ENCODE peak calls at places on chromosomes 12 and 14, in four cellular contexts. One of them, this sample, is unnamed.

GRCh38 chr14:85686908-85687307 is 157.0 kb downstream of the FLRT2 start:
- DNase-seq in stomach: no peak
- DNase-seq in astrocyte: no peak
- DNase-seq in A549: no peak
- DNase-seq in this sample: no peak

GRCh38 chr12:114701104-114701414 is 17.1 kb upstream of the TBX3 start:
- DNase-seq in astrocyte: no peak
- DNase-seq in stomach: no peak
- DNase-seq in A549: no peak
- DNase-seq in this sample: no peak

GRCh38 chr12:100539209-100539608 is 34.3 kb upstream of the GAS2L3 start:
- DNase-seq in stomach: no peak
- DNase-seq in astrocyte: peak; percentile 31
- DNase-seq in A549: no peak
- DNase-seq in this sample: no peak

GRCh38 chr12:4293942-4294505 is 20.5 kb downstream of the CCND2 start:
- DNase-seq in stomach: no peak
- DNase-seq in A549: no peak
- DNase-seq in astrocyte: no peak
- DNase-seq in this sample: peak; percentile 33

GRCh38 chr14:35240233-35240632 is 51.9 kb upstream of the PSMA6 start:
- DNase-seq in A549: no peak
- DNase-seq in stomach: no peak
- DNase-seq in astrocyte: no peak
- DNase-seq in this sample: no peak

GRCh38 chr12:50222275-50222783 is 55.2 kb upstream of the CERS5 start:
- DNase-seq in stomach: peak; percentile 33
- DNase-seq in A549: no peak
- DNase-seq in astrocyte: peak; percentile 88
- DNase-seq in this sample: peak; percentile 71

GRCh38 chr12:59041241-59042121 is 121.2 kb upstream of the LRIG3 start:
- DNase-seq in stomach: no peak
- DNase-seq in astrocyte: peak; percentile 95
- DNase-seq in A549: no peak
- DNase-seq in this sample: no peak

GRCh38 chr14:54577494-54577893 is 10.6 kb downstream of the SAMD4A start:
- DNase-seq in astrocyte: no peak
- DNase-seq in stomach: no peak
- DNase-seq in A549: no peak
- DNase-seq in this sample: no peak

GRCh38 chr14:55973285-55973800 is 144.9 kb upstream of the PELI2 start:
- DNase-seq in stomach: no peak
- DNase-seq in astrocyte: no peak
- DNase-seq in A549: no peak
- DNase-seq in this sample: no peak

GRCh38 chr12:7602287-7602686 is 63.4 kb downstream of the APOBEC1 start:
- DNase-seq in astrocyte: no peak
- DNase-seq in A549: no peak
- DNase-seq in stomach: no peak
- DNase-seq in this sample: no peak

GRCh38 chr14:23460960-23461359 is 8.5 kb upstream of the NGDN start:
- DNase-seq in stomach: no peak
- DNase-seq in astrocyte: no peak
- DNase-seq in A549: no peak
- DNase-seq in this sample: no peak

GRCh38 chr12:77049767-77050353 is 15.5 kb downstream of the E2F7 start:
- DNase-seq in stomach: no peak
- DNase-seq in astrocyte: peak; percentile 52
- DNase-seq in A549: peak; percentile 50
- DNase-seq in this sample: no peak

GRCh38 chr12:7219599-7220243 is 30.2 kb downstream of the PEX5 start:
- DNase-seq in A549: peak; percentile 47
- DNase-seq in astrocyte: peak; percentile 54
- DNase-seq in stomach: peak; percentile 80
- DNase-seq in this sample: no peak

GRCh38 chr14:77085538-77085937 is 12.5 kb upstream of the CIPC start:
- DNase-seq in stomach: no peak
- DNase-seq in A549: no peak
- DNase-seq in astrocyte: no peak
- DNase-seq in this sample: no peak

GRCh38 chr14:72545411-72546311 is 348.2 kb downstream of the DPF3 start:
- DNase-seq in astrocyte: no peak
- DNase-seq in stomach: no peak
- DNase-seq in A549: no peak
- DNase-seq in this sample: no peak

GRCh38 chr14:50599700-50600444 is 39.9 kb downstream of the ATL1 start:
- DNase-seq in astrocyte: peak; percentile 31
- DNase-seq in stomach: no peak
- DNase-seq in A549: peak; percentile 14
- DNase-seq in this sample: no peak

GRCh38 chr12:23830210-23830609 is 119.3 kb downstream of the SOX5 start:
- DNase-seq in stomach: no peak
- DNase-seq in A549: no peak
- DNase-seq in astrocyte: no peak
- DNase-seq in this sample: no peak

GRCh38 chr12:49868449-49868848 is 25.5 kb upstream of the BCDIN3D start:
- DNase-seq in astrocyte: no peak
- DNase-seq in stomach: no peak
- DNase-seq in A549: no peak
- DNase-seq in this sample: no peak

GRCh38 chr12:70317781-70318180 is 48.3 kb upstream of the KCNMB4 start:
- DNase-seq in A549: no peak
- DNase-seq in astrocyte: peak; percentile 19
- DNase-seq in stomach: no peak
- DNase-seq in this sample: no peak

GRCh38 chr12:55745361-55746146 is 2.6 kb downstream of the GDF11 start:
- DNase-seq in astrocyte: no peak
- DNase-seq in A549: no peak
- DNase-seq in stomach: no peak
- DNase-seq in this sample: no peak

GRCh38 chr12:92393504-92393903 is 247.9 kb upstream of the BTG1 start:
- DNase-seq in stomach: no peak
- DNase-seq in A549: no peak
- DNase-seq in astrocyte: no peak
- DNase-seq in this sample: no peak

GRCh38 chr14:77043177-77043983 is 14.9 kb upstream of the IRF2BPL start:
- DNase-seq in astrocyte: peak; percentile 93
- DNase-seq in A549: no peak
- DNase-seq in stomach: no peak
- DNase-seq in this sample: peak; percentile 57

GRCh38 chr14:94046696-94047250 is 20.6 kb downstream of the OTUB2 start:
- DNase-seq in A549: no peak
- DNase-seq in astrocyte: no peak
- DNase-seq in stomach: no peak
- DNase-seq in this sample: no peak

GRCh38 chr12:75790219-75790618 is 241.4 kb downstream of the PHLDA1 start:
- DNase-seq in A549: no peak
- DNase-seq in stomach: no peak
- DNase-seq in astrocyte: no peak
- DNase-seq in this sample: no peak

GRCh38 chr12:32893458-32893857 is 3.1 kb downstream of the PKP2 start:
- DNase-seq in stomach: no peak
- DNase-seq in astrocyte: peak; percentile 39
- DNase-seq in A549: no peak
- DNase-seq in this sample: no peak

GRCh38 chr12:77153706-77154105 is 88.3 kb upstream of the E2F7 start:
- DNase-seq in astrocyte: no peak
- DNase-seq in A549: no peak
- DNase-seq in stomach: no peak
- DNase-seq in this sample: no peak

GRCh38 chr14:90484291-90484690 is 87.5 kb downstream of the CALM1 start:
- DNase-seq in stomach: no peak
- DNase-seq in A549: no peak
- DNase-seq in astrocyte: no peak
- DNase-seq in this sample: no peak

GRCh38 chr14:45678163-45678562 is 425.2 kb upstream of the MIS18BP1 start:
- DNase-seq in stomach: no peak
- DNase-seq in A549: no peak
- DNase-seq in astrocyte: no peak
- DNase-seq in this sample: no peak

GRCh38 chr12:40325349-40325960 is 100.7 kb downstream of the LRRK2 start:
- DNase-seq in A549: peak; percentile 63
- DNase-seq in astrocyte: no peak
- DNase-seq in stomach: no peak
- DNase-seq in this sample: no peak

GRCh38 chr12:10220398-10221077 is 7.9 kb downstream of the GABARAPL1 start:
- DNase-seq in stomach: peak; percentile 79
- DNase-seq in A549: no peak
- DNase-seq in astrocyte: peak; percentile 69
- DNase-seq in this sample: peak; percentile 89

GRCh38 chr12:124914392-124915248 is at the start of gene UBC:
- DNase-seq in astrocyte: peak; percentile 90
- DNase-seq in A549: no peak
- DNase-seq in stomach: peak; percentile 93
- DNase-seq in this sample: peak; percentile 93

GRCh38 chr12:5661820-5662219 is 229.9 kb downstream of the NTF3 start:
- DNase-seq in stomach: no peak
- DNase-seq in astrocyte: no peak
- DNase-seq in A549: no peak
- DNase-seq in this sample: no peak

GRCh38 chr14:56300495-56300894 is 182.3 kb downstream of the PELI2 start:
- DNase-seq in A549: no peak
- DNase-seq in stomach: no peak
- DNase-seq in astrocyte: peak; percentile 78
- DNase-seq in this sample: no peak

GRCh38 chr14:94571950-94572349 is 9.3 kb upstream of the SERPINA5 start:
- DNase-seq in astrocyte: peak; percentile 39
- DNase-seq in stomach: no peak
- DNase-seq in A549: no peak
- DNase-seq in this sample: peak; percentile 59

GRCh38 chr12:118773956-118774723 is 207.2 kb upstream of the SRRM4 start:
- DNase-seq in A549: no peak
- DNase-seq in astrocyte: no peak
- DNase-seq in stomach: no peak
- DNase-seq in this sample: no peak

GRCh38 chr14:67018720-67019119 is 170.5 kb upstream of the GARIN2 start:
- DNase-seq in stomach: no peak
- DNase-seq in astrocyte: no peak
- DNase-seq in A549: no peak
- DNase-seq in this sample: no peak

GRCh38 chr12:117832459-117833457 is 136.0 kb downstream of the KSR2 start:
- DNase-seq in A549: peak; percentile 21
- DNase-seq in astrocyte: peak; percentile 54
- DNase-seq in stomach: no peak
- DNase-seq in this sample: no peak

GRCh38 chr12:76549131-76549530 is 10.4 kb downstream of the OSBPL8 start:
- DNase-seq in astrocyte: peak; percentile 38
- DNase-seq in A549: no peak
- DNase-seq in stomach: no peak
- DNase-seq in this sample: no peak

GRCh38 chr12:11739980-11740379 is 90.5 kb downstream of the ETV6 start:
- DNase-seq in A549: no peak
- DNase-seq in stomach: no peak
- DNase-seq in astrocyte: no peak
- DNase-seq in this sample: no peak

GRCh38 chr12:11743333-11743732 is 93.9 kb downstream of the ETV6 start:
- DNase-seq in astrocyte: no peak
- DNase-seq in A549: no peak
- DNase-seq in stomach: no peak
- DNase-seq in this sample: no peak

GRCh38 chr12:11743748-11744147 is 94.3 kb downstream of the ETV6 start:
- DNase-seq in A549: no peak
- DNase-seq in astrocyte: no peak
- DNase-seq in stomach: no peak
- DNase-seq in this sample: no peak

GRCh38 chr12:11738450-11738849 is 89.0 kb downstream of the ETV6 start:
- DNase-seq in stomach: peak; percentile 53
- DNase-seq in A549: no peak
- DNase-seq in astrocyte: no peak
- DNase-seq in this sample: no peak

GRCh38 chr12:11741434-11742092 is 92.1 kb downstream of the ETV6 start:
- DNase-seq in stomach: no peak
- DNase-seq in astrocyte: no peak
- DNase-seq in A549: no peak
- DNase-seq in this sample: no peak
- H3K27ac ChIP-seq in stomach: no peak overlapping the region
- H3K27ac ChIP-seq in astrocyte: no peak overlapping the region
- H3K27ac ChIP-seq in A549: no peak overlapping the region
- H3K27ac ChIP-seq in this sample: peak overlapping the region; percentile 59

GRCh38 chr12:62911288-62911687 is 23.7 kb downstream of the PPM1H start:
- DNase-seq in stomach: no peak
- DNase-seq in astrocyte: no peak
- DNase-seq in A549: no peak
- DNase-seq in this sample: no peak
- TF ChIP-seq CTCF in stomach: no peak
- TF ChIP-seq CTCF in astrocyte: no peak
- TF ChIP-seq CTCF in A549: no peak
- TF ChIP-seq CTCF in this sample: no peak

GRCh38 chr14:79332504-79333197 is 878.7 kb downstream of the DIO2 start:
- DNase-seq in astrocyte: peak; percentile 20
- DNase-seq in stomach: no peak
- DNase-seq in A549: no peak
- DNase-seq in this sample: no peak
- H3K27ac ChIP-seq in astrocyte: no peak overlapping the region
- H3K27ac ChIP-seq in stomach: no peak overlapping the region
- H3K27ac ChIP-seq in A549: no peak overlapping the region
- H3K27ac ChIP-seq in this sample: no peak overlapping the region

GRCh38 chr12:91202390-91202789 is 19.8 kb upstream of the DCN start:
- DNase-seq in astrocyte: no peak
- DNase-seq in stomach: no peak
- DNase-seq in A549: no peak
- DNase-seq in this sample: no peak
- TF ChIP-seq CTCF in astrocyte: no peak
- TF ChIP-seq CTCF in stomach: no peak
- TF ChIP-seq CTCF in A549: no peak
- TF ChIP-seq CTCF in this sample: no peak

GRCh38 chr12:87812030-87812429 is 217.2 kb downstream of the C12orf50 start:
- DNase-seq in A549: no peak
- DNase-seq in stomach: no peak
- DNase-seq in astrocyte: peak; percentile 66
- DNase-seq in this sample: no peak
- H3K27ac ChIP-seq in A549: peak overlapping the region; percentile 85
- H3K27ac ChIP-seq in stomach: no peak overlapping the region
- H3K27ac ChIP-seq in astrocyte: peak overlapping the region; percentile 79
- H3K27ac ChIP-seq in this sample: no peak overlapping the region

This sample was measured in tibial artery.